ENCODE peak calls at places on chromosomes 3 and 15, in five cellular contexts. Z is bronchial epithelial cell; Q is kidney tubule cell; N is NCI-H1417; V is naive thymus-derived CD4-positive, alpha-beta T cell. L is an unnamed sample.

GRCh38 chr15:70252056-70252935 is 154.6 kb upstream of the TLE3 start:
- DNase-seq in Q (no peak), Z (peak), V (no peak), N (peak), L (peak)

GRCh38 chr3:55405436-55405835 is 81.7 kb downstream of the WNT5A start:
- DNase-seq in V (no peak), Q (peak), Z (peak), N (no peak), L (no peak)

GRCh38 chr3:112858410-112859069 is 11.9 kb upstream of the CD200R1L start:
- DNase-seq in Z (peak), Q (peak), N (no peak), V (no peak), L (no peak)

GRCh38 chr3:100615684-100616083 is 6.3 kb downstream of the ADGRG7 start:
- DNase-seq in Q (no peak), N (no peak), V (no peak), Z (peak), L (no peak)

GRCh38 chr3:141105828-141106628 is 54.9 kb downstream of the SPSB4 start:
- DNase-seq in Z (peak), N (peak), V (peak), Q (peak), L (peak)

GRCh38 chr3:177835917-177836316 is 638.6 kb upstream of the TBL1XR1 start:
- DNase-seq in Z (peak), Q (peak), N (no peak), V (no peak), L (no peak)

GRCh38 chr15:39920510-39921273 is 626 bp upstream of the GPR176 start:
- DNase-seq in Q (peak), V (peak), N (peak), Z (peak), L (peak)

GRCh38 chr15:64901141-64901540 is 10.6 kb upstream of the ANKDD1A start:
- DNase-seq in Z (no peak), N (no peak), V (no peak), Q (no peak), L (no peak)

GRCh38 chr3:64359735-64360134 is 134.5 kb upstream of the PRICKLE2 start:
- DNase-seq in N (no peak), Z (no peak), Q (no peak), V (no peak), L (no peak)

GRCh38 chr3:11820540-11821041 is 26.1 kb downstream of the TAMM41 start:
- DNase-seq in Q (peak), Z (no peak), V (no peak), N (no peak), L (no peak)

GRCh38 chr3:53161820-53162671 is 1.0 kb downstream of the PRKCD start:
- DNase-seq in N (peak), Q (peak), V (peak), Z (peak), L (peak)

GRCh38 chr3:172449468-172450149 is 1.4 kb upstream of the GHSR start:
- DNase-seq in V (no peak), N (no peak), Q (peak), Z (peak), L (no peak)

GRCh38 chr3:57184516-57184915 is 15.3 kb downstream of the HESX1 start:
- DNase-seq in N (no peak), V (no peak), Q (no peak), Z (no peak), L (no peak)

GRCh38 chr3:148379763-148380162 is 317.9 kb upstream of the AGTR1 start:
- DNase-seq in V (no peak), Q (peak), Z (peak), N (peak), L (no peak)

L was measured in DMS79 treated with DMSO at 0.1 percent for 48 hours.